ENCODE peak calls at places on chromosome 14, in ten cellular contexts. J, I, H, E, G, X, N, V, R and D are unnamed samples.

GRCh38 chr14:58243790-58244555 is 670 bp upstream of the PSMA3 start:
- DNase-seq in J (no peak), I (no peak), H (no peak), E (no peak), G (no peak), X (peak), N (no peak), V (no peak), R (no peak), D (no peak)

GRCh38 chr14:70350078-70350477 is 9.4 kb downstream of the COX16 start:
- DNase-seq in J (no peak), I (no peak), H (no peak), E (no peak), G (no peak), X (no peak), N (no peak), V (no peak), R (no peak), D (peak)

GRCh38 chr14:100108042-100108825 is 43.0 kb downstream of the EVL start:
- DNase-seq in J (peak), I (peak), H (peak), E (peak), G (peak), X (peak), N (no peak), V (peak), R (peak), D (peak)

GRCh38 chr14:72616294-72616693 is 277.6 kb downstream of the DPF3 start:
- DNase-seq in J (no peak), I (peak), H (no peak), E (no peak), G (no peak), X (no peak), N (no peak), V (no peak), R (no peak), D (no peak)

GRCh38 chr14:106790189-106791036 is 1264.0 kb downstream of the TMEM121 start:
- DNase-seq in J (peak), I (no peak), H (no peak), E (peak), G (peak), X (peak), N (peak), V (no peak), R (peak), D (peak)

GRCh38 chr14:100900837-100901390 is 2.6 kb downstream of the RTL1 start:
- DNase-seq in J (no peak), I (no peak), H (no peak), E (no peak), G (no peak), X (no peak), N (no peak), V (peak), R (no peak), D (peak)

GRCh38 chr14:34714320-34715107 is at the start of gene CFL2:
- DNase-seq in J (peak), I (peak), H (peak), E (peak), G (peak), X (peak), N (peak), V (peak), R (peak), D (peak)

GRCh38 chr14:96139879-96140278 is 64.8 kb upstream of the BDKRB2 start:
- DNase-seq in J (no peak), I (peak), H (no peak), E (no peak), G (no peak), X (no peak), N (no peak), V (no peak), R (no peak), D (no peak)

GRCh38 chr14:22456421-22456820 is 132.6 kb downstream of the DAD1 start:
- DNase-seq in J (no peak), I (no peak), H (no peak), E (no peak), G (no peak), X (no peak), N (no peak), V (no peak), R (no peak), D (no peak)

GRCh38 chr14:96385385-96385784 is 6.5 kb upstream of the AK7 start:
- DNase-seq in J (no peak), I (no peak), H (no peak), E (no peak), G (no peak), X (no peak), N (no peak), V (no peak), R (no peak), D (no peak)